ENCODE peak calls at places on chromosome 13, in seven cellular contexts. J is hypothalamus, M is BJ, O is A172, Y is EH, G is AG04450, Z is HuH-7.5. W is an unnamed sample.

GRCh38 chr13:35923347-35923746 is 207.8 kb downstream of the DCLK1 start:
- DNase-seq in J (no peak), M (no peak), O (peak), Y (peak), G (no peak), Z (no peak), W (no peak)

GRCh38 chr13:75255653-75256052 is 226.3 kb downstream of the TBC1D4 start:
- DNase-seq in J (no peak), M (no peak), O (no peak), Y (no peak), G (no peak), Z (no peak), W (no peak)

GRCh38 chr13:27970382-27971235 is 1.5 kb upstream of the CDX2 start:
- DNase-seq in J (no peak), M (no peak), O (no peak), Y (no peak), G (no peak), Z (no peak), W (no peak)

GRCh38 chr13:46380242-46380641 is 6.8 kb downstream of the RUBCNL start:
- DNase-seq in J (no peak), M (no peak), O (no peak), Y (no peak), G (no peak), Z (no peak), W (no peak)

GRCh38 chr13:65913173-65913572 is 1317.0 kb downstream of the PCDH9 start:
- DNase-seq in J (no peak), M (peak), O (peak), Y (peak), G (peak), Z (no peak), W (peak)

GRCh38 chr13:33445476-33445875 is 159.9 kb upstream of the STARD13 start:
- DNase-seq in J (no peak), M (no peak), O (no peak), Y (no peak), G (no peak), Z (no peak), W (no peak)

GRCh38 chr13:113413898-113414282 is 39.4 kb downstream of the ADPRHL1 start:
- DNase-seq in J (no peak), M (no peak), O (no peak), Y (peak), G (no peak), Z (no peak), W (no peak)

GRCh38 chr13:66546534-66547379 is 683.4 kb downstream of the PCDH9 start:
- DNase-seq in J (no peak), M (no peak), O (no peak), Y (peak), G (peak), Z (no peak), W (no peak)

GRCh38 chr13:94674609-94675348 is 37.6 kb downstream of the SOX21 start:
- DNase-seq in J (peak), M (no peak), O (peak), Y (peak), G (no peak), Z (no peak), W (no peak)

W was measured in AG09309.